ENCODE peak calls at places on chromosome 19, in six cellular contexts. One of them, this sample, is unnamed.

GRCh38 chr19:53511933-53512374 is 26.0 kb upstream of the ZNF331 start:
- DNase-seq in B cell: peak
- DNase-seq in hepatocyte: peak
- DNase-seq in Daoy: peak
- DNase-seq in heart right ventricle: peak
- DNase-seq in foreskin melanocyte: no peak
- DNase-seq in this sample: peak

GRCh38 chr19:50275577-50276368 is 53.4 kb downstream of the KCNC3 start:
- DNase-seq in heart right ventricle: no peak
- DNase-seq in B cell: no peak
- DNase-seq in foreskin melanocyte: no peak
- DNase-seq in hepatocyte: no peak
- DNase-seq in Daoy: no peak
- DNase-seq in this sample: no peak

GRCh38 chr19:13037161-13037560 is 41.9 kb downstream of the NFIX start:
- DNase-seq in foreskin melanocyte: peak
- DNase-seq in Daoy: peak
- DNase-seq in heart right ventricle: no peak
- DNase-seq in hepatocyte: no peak
- DNase-seq in B cell: no peak
- DNase-seq in this sample: no peak

GRCh38 chr19:29812080-29812880 is 489 bp downstream of the CCNE1 start:
- DNase-seq in heart right ventricle: no peak
- DNase-seq in hepatocyte: peak
- DNase-seq in foreskin melanocyte: no peak
- DNase-seq in Daoy: no peak
- DNase-seq in B cell: peak
- DNase-seq in this sample: no peak

GRCh38 chr19:44757735-44758505 is 9.4 kb downstream of the BCL3 start:
- DNase-seq in hepatocyte: peak
- DNase-seq in B cell: no peak
- DNase-seq in Daoy: no peak
- DNase-seq in heart right ventricle: peak
- DNase-seq in foreskin melanocyte: peak
- DNase-seq in this sample: peak

GRCh38 chr19:12984683-12985048 is 10.6 kb upstream of the NFIX start:
- DNase-seq in heart right ventricle: no peak
- DNase-seq in foreskin melanocyte: no peak
- DNase-seq in Daoy: no peak
- DNase-seq in hepatocyte: no peak
- DNase-seq in B cell: peak
- DNase-seq in this sample: no peak

GRCh38 chr19:12052057-12052570 is 647 bp downstream of the ZNF878 start:
- DNase-seq in hepatocyte: peak
- DNase-seq in Daoy: peak
- DNase-seq in B cell: peak
- DNase-seq in foreskin melanocyte: no peak
- DNase-seq in heart right ventricle: no peak
- DNase-seq in this sample: no peak

GRCh38 chr19:15563325-15563794 is 51.7 kb upstream of the CYP4F8 start:
- DNase-seq in heart right ventricle: no peak
- DNase-seq in Daoy: peak
- DNase-seq in hepatocyte: no peak
- DNase-seq in foreskin melanocyte: no peak
- DNase-seq in B cell: no peak
- DNase-seq in this sample: no peak

GRCh38 chr19:33203529-33203928 is 9.4 kb downstream of the LRP3 start:
- DNase-seq in hepatocyte: no peak
- DNase-seq in foreskin melanocyte: no peak
- DNase-seq in B cell: no peak
- DNase-seq in heart right ventricle: no peak
- DNase-seq in Daoy: no peak
- DNase-seq in this sample: no peak

GRCh38 chr19:58552655-58553054 is 2.2 kb downstream of the CHMP2A start:
- DNase-seq in B cell: no peak
- DNase-seq in foreskin melanocyte: no peak
- DNase-seq in Daoy: no peak
- DNase-seq in hepatocyte: no peak
- DNase-seq in heart right ventricle: no peak
- DNase-seq in this sample: no peak

GRCh38 chr19:34228347-34228746 is 26.0 kb upstream of the GARRE1 start:
- DNase-seq in heart right ventricle: no peak
- DNase-seq in hepatocyte: no peak
- DNase-seq in Daoy: no peak
- DNase-seq in foreskin melanocyte: no peak
- DNase-seq in B cell: no peak
- DNase-seq in this sample: no peak

GRCh38 chr19:33390120-33390907 is 16.8 kb downstream of the CEBPG start:
- DNase-seq in heart right ventricle: peak
- DNase-seq in B cell: no peak
- DNase-seq in hepatocyte: no peak
- DNase-seq in foreskin melanocyte: no peak
- DNase-seq in Daoy: no peak
- DNase-seq in this sample: peak

GRCh38 chr19:21109116-21109515 is 27.1 kb downstream of the ZNF714 start:
- DNase-seq in hepatocyte: no peak
- DNase-seq in heart right ventricle: no peak
- DNase-seq in Daoy: peak
- DNase-seq in B cell: no peak
- DNase-seq in foreskin melanocyte: peak
- DNase-seq in this sample: no peak

GRCh38 chr19:13343514-13343913 is 162.8 kb downstream of the CACNA1A start:
- DNase-seq in B cell: no peak
- DNase-seq in hepatocyte: no peak
- DNase-seq in foreskin melanocyte: no peak
- DNase-seq in heart right ventricle: no peak
- DNase-seq in Daoy: no peak
- DNase-seq in this sample: no peak

GRCh38 chr19:18648971-18649310 is 12.1 kb downstream of the KLHL26 start:
- DNase-seq in B cell: no peak
- DNase-seq in heart right ventricle: no peak
- DNase-seq in hepatocyte: no peak
- DNase-seq in Daoy: no peak
- DNase-seq in foreskin melanocyte: no peak
- DNase-seq in this sample: peak

GRCh38 chr19:49455729-49456128 is 2.7 kb downstream of the ALDH16A1 start:
- DNase-seq in heart right ventricle: no peak
- DNase-seq in foreskin melanocyte: no peak
- DNase-seq in Daoy: no peak
- DNase-seq in B cell: no peak
- DNase-seq in hepatocyte: no peak
- DNase-seq in this sample: no peak

GRCh38 chr19:3335431-3336350 is 30.7 kb upstream of the NFIC start:
- DNase-seq in heart right ventricle: peak
- DNase-seq in hepatocyte: peak
- DNase-seq in Daoy: peak
- DNase-seq in B cell: no peak
- DNase-seq in foreskin melanocyte: no peak
- DNase-seq in this sample: peak

GRCh38 chr19:42368360-42368759 is 21.7 kb downstream of the CNFN start:
- DNase-seq in Daoy: no peak
- DNase-seq in heart right ventricle: no peak
- DNase-seq in hepatocyte: no peak
- DNase-seq in foreskin melanocyte: no peak
- DNase-seq in B cell: no peak
- DNase-seq in this sample: no peak

GRCh38 chr19:2613507-2614295 is 88.8 kb downstream of the GNG7 start:
- DNase-seq in foreskin melanocyte: no peak
- DNase-seq in Daoy: peak
- DNase-seq in B cell: peak
- DNase-seq in hepatocyte: peak
- DNase-seq in heart right ventricle: no peak
- DNase-seq in this sample: no peak

GRCh38 chr19:31586282-31586681 is 237.0 kb upstream of the TSHZ3 start:
- DNase-seq in foreskin melanocyte: no peak
- DNase-seq in Daoy: peak
- DNase-seq in heart right ventricle: no peak
- DNase-seq in B cell: no peak
- DNase-seq in hepatocyte: no peak
- DNase-seq in this sample: no peak

GRCh38 chr19:45568732-45569131 is 15.9 kb downstream of the OPA3 start:
- DNase-seq in B cell: no peak
- DNase-seq in heart right ventricle: no peak
- DNase-seq in hepatocyte: peak
- DNase-seq in Daoy: peak
- DNase-seq in foreskin melanocyte: no peak
- DNase-seq in this sample: peak

GRCh38 chr19:29370276-29370675 is 155.5 kb upstream of the VSTM2B start:
- DNase-seq in foreskin melanocyte: no peak
- DNase-seq in hepatocyte: no peak
- DNase-seq in Daoy: no peak
- DNase-seq in heart right ventricle: no peak
- DNase-seq in B cell: no peak
- DNase-seq in this sample: no peak

GRCh38 chr19:42290136-42290522 is 11.8 kb upstream of the PRR19 start:
- DNase-seq in heart right ventricle: no peak
- DNase-seq in B cell: no peak
- DNase-seq in hepatocyte: no peak
- DNase-seq in Daoy: no peak
- DNase-seq in foreskin melanocyte: no peak
- DNase-seq in this sample: no peak

GRCh38 chr19:55486971-55487883 is 1.0 kb upstream of the SSC5D start:
- DNase-seq in B cell: no peak
- DNase-seq in heart right ventricle: peak
- DNase-seq in Daoy: peak
- DNase-seq in foreskin melanocyte: peak
- DNase-seq in hepatocyte: peak
- DNase-seq in this sample: peak

GRCh38 chr19:11152318-11153062 is 3.1 kb downstream of the SPC24 start:
- DNase-seq in heart right ventricle: peak
- DNase-seq in Daoy: no peak
- DNase-seq in hepatocyte: no peak
- DNase-seq in foreskin melanocyte: no peak
- DNase-seq in B cell: no peak
- DNase-seq in this sample: peak

This sample was measured in gastrocnemius medialis.